ENCODE peak calls at places on chromosomes 7 and 10, in ten cellular contexts. P, J, R, Z, W, A, S, Q, V and D are unnamed samples.
A peak's percentile ranks its signal among the peaks of the same experiment; 100 is the strongest.

GRCh38 chr7:138705122-138705521 is 4.0 kb upstream of the SVOPL start:
- DNase-seq in Q (no peak), P (no peak), A (no peak), V (no peak), R (no peak), J (no peak), S (no peak), W (no peak), Z (no peak), D (no peak)

GRCh38 chr7:38824948-38825347 is 84.0 kb downstream of the VPS41 start:
- DNase-seq in W (no peak), Z (no peak), A (no peak), P (no peak), V (no peak), Q (no peak), R (no peak), S (no peak), J (no peak), D (no peak)

GRCh38 chr10:62437696-62438095 is 63.5 kb downstream of the ZNF365 start:
- DNase-seq in W (peak; percentile 54), Q (peak; percentile 31), Z (no peak), R (no peak), P (no peak), S (no peak), A (peak; percentile 14), J (no peak), V (peak; percentile 69), D (peak; percentile 62)

GRCh38 chr7:30163231-30163894 is 28.6 kb downstream of the MTURN start:
- DNase-seq in R (no peak), S (no peak), W (peak; percentile 89), A (no peak), V (no peak), P (peak; percentile 50), Z (peak; percentile 44), Q (no peak), J (no peak), D (no peak)

GRCh38 chr7:143408686-143409551 is at the start of gene EPHA1:
- DNase-seq in V (no peak), J (no peak), W (peak; percentile 33), Z (peak; percentile 24), P (no peak), A (no peak), R (no peak), S (no peak), Q (no peak), D (no peak)

GRCh38 chr10:88193018-88193417 is 329.6 kb downstream of the PTEN start:
- DNase-seq in P (no peak), J (no peak), W (no peak), S (no peak), R (no peak), A (no peak), Q (no peak), Z (no peak), V (no peak), D (no peak)

GRCh38 chr7:39534599-39534998 is 31.6 kb upstream of the YAE1 start:
- DNase-seq in P (no peak), W (no peak), Q (no peak), R (no peak), Z (no peak), A (no peak), J (no peak), V (no peak), S (no peak), D (no peak)

GRCh38 chr7:50664461-50664922 is 99.3 kb upstream of the DDC start:
- DNase-seq in S (no peak), R (no peak), Q (peak; percentile 88), Z (no peak), A (no peak), P (no peak), J (no peak), V (no peak), W (no peak), D (no peak)

GRCh38 chr7:97971120-97971989 is 18.6 kb downstream of the OCM2 start:
- DNase-seq in Z (no peak), Q (peak; percentile 44), S (peak; percentile 13), V (no peak), W (peak; percentile 44), J (no peak), A (no peak), P (no peak), R (no peak), D (peak; percentile 17)

GRCh38 chr7:95579318-95579717 is 17.0 kb downstream of the PDK4 start:
- DNase-seq in J (no peak), P (no peak), Q (no peak), S (no peak), Z (no peak), W (no peak), V (no peak), A (no peak), R (no peak), D (no peak)

GRCh38 chr10:129861776-129862530 is 102.1 kb downstream of the EBF3 start:
- DNase-seq in V (no peak), R (no peak), P (no peak), Z (no peak), Q (no peak), W (no peak), J (no peak), A (no peak), S (no peak), D (no peak)

GRCh38 chr10:119378737-119379067 is 163.8 kb downstream of the RGS10 start:
- DNase-seq in V (no peak), Q (no peak), P (peak; percentile 36), S (no peak), R (no peak), J (no peak), A (no peak), W (no peak), Z (no peak), D (no peak)

GRCh38 chr10:46223064-46223480 is 63.7 kb upstream of the ANTXRL start:
- DNase-seq in R (peak; percentile 58), Z (no peak), Q (peak; percentile 27), V (no peak), S (no peak), W (no peak), J (no peak), A (no peak), P (no peak), D (no peak)

GRCh38 chr10:51918921-51919325 is 219.5 kb upstream of the CSTF2T start:
- DNase-seq in P (no peak), S (no peak), R (no peak), J (no peak), Q (no peak), Z (no peak), W (no peak), A (no peak), V (no peak), D (no peak)

GRCh38 chr7:110987130-110987693 is 103.7 kb upstream of the LRRN3 start:
- DNase-seq in Z (no peak), P (no peak), R (no peak), A (no peak), J (no peak), S (no peak), V (no peak), Q (no peak), W (no peak), D (no peak)